ENCODE peak calls at places on chromosomes 3 and 15, in ten cellular contexts. G is tibial nerve, U is progenitor cell of endocrine pancreas, J is heart right ventricle, W is transverse colon, P is fibroblast of lung, R is heart left ventricle, K is Calu3, C is GM23338, I is astrocyte of the spinal cord. F is an unnamed sample.

GRCh38 chr3:179146911-179147570 is 1.1 kb upstream of the PIK3CA start:
- DNase-seq in G (peak; percentile 49), U (no peak), J (peak; percentile 28), W (peak; percentile 7), P (peak; percentile 61), R (no peak), K (peak; percentile 55), C (peak; percentile 78), I (peak; percentile 82), F (peak; percentile 47)

GRCh38 chr3:118269537-118270125 is 765.0 kb downstream of the IGSF11 start:
- DNase-seq in G (no peak), U (no peak), J (no peak), W (no peak), P (no peak), R (no peak), K (no peak), C (no peak), I (no peak), F (no peak)

GRCh38 chr15:97977734-97978133 is 17.2 kb downstream of the ARRDC4 start:
- DNase-seq in G (no peak), U (no peak), J (no peak), W (no peak), P (no peak), R (no peak), K (no peak), C (peak; percentile 33), I (no peak), F (no peak)

GRCh38 chr3:126548556-126549466 is 9.9 kb downstream of the C3orf22 start:
- DNase-seq in G (no peak), U (peak; percentile 6), J (no peak), W (peak; percentile 2), P (no peak), R (peak; percentile 8), K (no peak), C (no peak), I (no peak), F (no peak)

GRCh38 chr15:75460646-75461045 is 9.2 kb upstream of the SIN3A start:
- DNase-seq in G (no peak), U (no peak), J (no peak), W (peak; percentile 48), P (no peak), R (no peak), K (no peak), C (no peak), I (no peak), F (no peak)

GRCh38 chr3:160413613-160414248 is 14.3 kb downstream of the SMC4 start:
- DNase-seq in G (peak; percentile 61), U (peak; percentile 51), J (peak; percentile 67), W (peak; percentile 65), P (peak; percentile 74), R (peak; percentile 61), K (peak; percentile 89), C (peak; percentile 83), I (peak; percentile 84), F (peak; percentile 52)

GRCh38 chr3:114809668-114810413 is 337.2 kb downstream of the ZBTB20 start:
- DNase-seq in G (no peak), U (no peak), J (no peak), W (no peak), P (peak; percentile 8), R (no peak), K (peak; percentile 8), C (no peak), I (peak; percentile 65), F (no peak)

GRCh38 chr15:40293905-40294895 is 11.3 kb upstream of the ANKRD63 start:
- DNase-seq in G (no peak), U (no peak), J (no peak), W (no peak), P (no peak), R (no peak), K (no peak), C (peak; percentile 48), I (no peak), F (no peak)

GRCh38 chr15:38589502-38589901 is 24.9 kb upstream of the RASGRP1 start:
- DNase-seq in G (no peak), U (no peak), J (no peak), W (no peak), P (peak; percentile 82), R (no peak), K (peak; percentile 48), C (no peak), I (peak; percentile 22), F (no peak)

GRCh38 chr3:126208618-126209256 is 28.4 kb upstream of the ALDH1L1 start:
- DNase-seq in G (peak; percentile 66), U (no peak), J (peak; percentile 85), W (peak; percentile 85), P (peak; percentile 87), R (peak; percentile 83), K (peak; percentile 99), C (no peak), I (peak; percentile 85), F (peak; percentile 91)

GRCh38 chr15:43702174-43702573 is 8.5 kb downstream of the CKMT1A start:
- DNase-seq in G (no peak), U (no peak), J (no peak), W (no peak), P (no peak), R (no peak), K (no peak), C (no peak), I (no peak), F (no peak)

GRCh38 chr15:38069001-38069400 is 134.6 kb downstream of the TMCO5A start:
- DNase-seq in G (peak; percentile 40), U (no peak), J (peak; percentile 37), W (peak; percentile 28), P (peak; percentile 82), R (no peak), K (peak; percentile 16), C (no peak), I (peak; percentile 81), F (peak; percentile 86)

GRCh38 chr3:190505381-190506003 is 8.4 kb upstream of the IL1RAP start:
- DNase-seq in G (no peak), U (no peak), J (no peak), W (no peak), P (no peak), R (no peak), K (no peak), C (no peak), I (no peak), F (no peak)

GRCh38 chr3:11154953-11155325 is 646 bp downstream of the HRH1 start:
- DNase-seq in G (no peak), U (no peak), J (no peak), W (no peak), P (peak; percentile 39), R (no peak), K (no peak), C (peak; percentile 60), I (peak; percentile 48), F (no peak)

DNA sequence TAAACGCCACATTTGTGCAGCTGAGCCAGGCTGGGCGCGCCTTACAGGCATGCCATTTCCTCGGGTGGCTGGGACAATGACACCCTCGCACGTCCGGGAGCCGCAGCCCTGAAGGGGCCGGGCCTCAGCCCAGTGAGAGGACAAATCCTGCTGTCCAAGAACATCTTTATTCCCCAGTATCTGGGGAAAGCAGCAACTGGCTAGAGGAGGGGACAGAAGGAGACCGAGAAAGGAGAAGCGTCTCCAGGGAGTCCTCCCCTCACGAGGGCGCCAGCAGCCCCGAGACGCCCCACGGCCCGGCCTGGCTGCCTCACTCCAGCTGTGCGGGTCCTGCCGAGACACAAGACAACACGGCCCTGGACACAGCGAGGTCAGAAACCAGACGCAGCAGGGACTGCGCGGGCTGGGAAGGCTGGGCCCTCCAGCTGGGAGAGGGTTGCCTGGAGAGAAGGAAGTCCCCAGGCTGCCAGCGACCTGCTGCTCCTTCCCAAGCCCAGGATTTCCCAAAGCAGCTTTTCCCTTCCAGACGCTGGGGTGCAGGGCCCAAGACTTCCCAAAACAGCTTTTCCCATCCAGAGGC is 130.2 kb downstream of the CHSY1 start:
- DNase-seq in G (peak; percentile 32), U (peak; percentile 22), J (peak; percentile 87), W (peak; percentile 71), P (peak; percentile 65), R (peak; percentile 85), K (peak; percentile 62), C (peak; percentile 65), I (peak; percentile 76), F (no peak)
- TF ChIP-seq CTCF in G (peak; percentile 33), U (peak; percentile 30), J (no peak), W (no peak), P (peak; percentile 50), R (peak; percentile 38), K (no peak), C (peak; percentile 59), I (peak; percentile 56), F (peak; percentile 41)

DNA sequence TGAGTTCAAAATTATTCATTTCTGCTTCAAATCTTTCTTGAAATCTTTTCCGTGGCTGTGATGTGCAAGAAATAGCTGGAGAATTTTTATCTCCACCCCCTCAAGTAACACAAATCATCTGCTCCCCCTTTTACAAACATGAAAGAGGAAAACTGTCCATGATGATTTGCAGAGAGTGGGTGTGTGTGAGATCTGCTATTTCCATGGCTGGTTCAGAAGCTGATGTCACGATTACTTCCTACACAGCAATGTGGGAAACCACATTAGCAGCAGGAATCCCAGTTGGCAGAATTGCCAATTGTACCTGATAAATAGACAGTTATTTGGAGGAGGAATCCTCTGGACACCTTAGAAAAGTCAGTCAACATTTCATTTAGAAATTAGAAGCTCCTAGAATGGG is 75.2 kb upstream of the GRM7 start:
- DNase-seq in G (no peak), U (no peak), J (no peak), W (no peak), P (peak; percentile 66), R (no peak), K (no peak), C (no peak), I (peak; percentile 42), F (no peak)
- TF ChIP-seq CTCF in G (no peak), U (no peak), J (no peak), W (no peak), P (no peak), R (no peak), K (no peak), C (no peak), I (no peak), F (no peak)

DNA sequence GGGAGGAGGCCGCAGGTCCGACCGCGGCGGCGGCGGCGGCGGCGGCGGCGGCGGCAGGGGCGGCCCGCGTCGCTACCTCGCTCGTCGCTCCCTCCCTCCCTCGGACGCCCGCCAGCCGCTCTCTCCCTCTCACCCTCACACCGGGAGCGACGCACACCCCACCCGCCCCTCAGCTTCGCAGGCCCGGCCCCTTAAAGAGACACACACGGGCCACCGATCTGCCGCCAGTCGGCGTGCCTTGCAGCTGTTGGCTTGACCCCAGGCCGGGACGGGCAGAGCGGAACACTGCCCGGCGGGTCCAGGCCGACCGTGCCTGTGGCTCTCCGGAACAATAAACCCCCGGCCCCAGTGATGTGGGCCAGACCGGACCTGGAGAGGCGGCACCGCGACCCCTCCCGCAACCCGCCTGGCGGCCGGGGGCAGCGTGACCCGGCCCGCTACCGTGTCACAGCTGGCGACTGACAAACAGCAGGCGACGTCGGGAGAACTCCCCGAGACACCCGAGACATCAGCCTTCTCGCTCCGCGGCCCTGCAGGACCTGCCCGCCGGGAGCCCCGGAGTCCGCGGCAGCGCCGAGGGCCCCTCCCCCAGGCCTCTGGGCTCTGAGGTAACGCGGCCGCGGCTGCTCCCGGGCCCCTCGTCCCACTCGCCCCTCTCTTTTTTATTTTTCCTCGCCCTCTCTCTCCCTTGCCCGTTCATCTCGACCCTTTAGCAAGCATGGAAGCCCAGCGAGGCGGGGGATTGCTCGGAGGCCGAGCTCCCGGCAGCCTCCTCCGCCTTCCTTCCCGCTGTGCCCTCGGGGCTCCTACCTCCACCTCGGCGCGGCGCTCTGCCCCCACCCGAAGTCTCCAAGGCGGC is at the start of gene SETD2:
- DNase-seq in G (peak; percentile 88), U (peak; percentile 80), J (peak; percentile 96), W (peak; percentile 94), P (peak; percentile 93), R (peak; percentile 96), K (peak; percentile 91), C (peak; percentile 93), I (peak; percentile 93), F (peak; percentile 49)
- TF ChIP-seq CTCF in G (peak; percentile 26), U (peak; percentile 35), J (peak; percentile 24), W (peak; percentile 36), P (no peak), R (peak; percentile 1), K (peak; percentile 11), C (peak; percentile 60), I (peak; percentile 27), F (no peak)

GRCh38 chr15:46312133-46312740 is 677.4 kb downstream of the SQOR start:
- DNase-seq in G (peak; percentile 78), U (peak; percentile 79), J (peak; percentile 73), W (peak; percentile 84), P (peak; percentile 29), R (peak; percentile 60), K (peak; percentile 76), C (peak; percentile 90), I (peak; percentile 52), F (peak; percentile 35)
- TF ChIP-seq CTCF in G (peak; percentile 89), U (peak; percentile 97), J (peak; percentile 70), W (peak; percentile 82), P (peak; percentile 97), R (peak; percentile 83), K (peak; percentile 47), C (peak; percentile 92), I (peak; percentile 89), F (peak; percentile 88)

F was measured in HFF-Myc.